ENCODE peak calls at places on chromosomes 5 and 9, in four cellular contexts. One of them, this sample, is unnamed. For H3K4me1 and H3K27me3, the result is how much of the 10 kb centered on the place peaks cover.

GRCh38 chr9:19408316-19408692 is 505 bp upstream of the ACER2 start:
- DNase-seq in effector memory CD4-positive, alpha-beta T cell: no peak
- DNase-seq in H9: no peak
- DNase-seq in left ventricle myocardium inferior: peak
- DNase-seq in this sample: no peak

GRCh38 chr9:119827126-119827525 is 457.9 kb upstream of the BRINP1 start:
- DNase-seq in H9: no peak
- DNase-seq in effector memory CD4-positive, alpha-beta T cell: no peak
- DNase-seq in left ventricle myocardium inferior: no peak
- DNase-seq in this sample: no peak

GRCh38 chr5:120808606-120809005 is 344.5 kb downstream of the PRR16 start:
- DNase-seq in effector memory CD4-positive, alpha-beta T cell: no peak
- DNase-seq in left ventricle myocardium inferior: no peak
- DNase-seq in H9: no peak
- DNase-seq in this sample: no peak

GRCh38 chr5:21649969-21650368 is 1203.2 kb downstream of the CDH12 start:
- DNase-seq in effector memory CD4-positive, alpha-beta T cell: no peak
- DNase-seq in left ventricle myocardium inferior: no peak
- DNase-seq in H9: no peak
- DNase-seq in this sample: no peak

GRCh38 chr5:102815560-102816324 is 60.6 kb downstream of the PAM start:
- DNase-seq in effector memory CD4-positive, alpha-beta T cell: no peak
- DNase-seq in H9: no peak
- DNase-seq in left ventricle myocardium inferior: no peak
- DNase-seq in this sample: no peak

GRCh38 chr5:86108825-86109224 is 508.9 kb upstream of the COX7C start:
- DNase-seq in effector memory CD4-positive, alpha-beta T cell: no peak
- DNase-seq in H9: no peak
- DNase-seq in left ventricle myocardium inferior: no peak
- DNase-seq in this sample: no peak

GRCh38 chr9:14156046-14156445 is 157.9 kb downstream of the NFIB start:
- DNase-seq in H9: no peak
- DNase-seq in left ventricle myocardium inferior: no peak
- DNase-seq in effector memory CD4-positive, alpha-beta T cell: no peak
- DNase-seq in this sample: no peak

GRCh38 chr9:84652496-84653081 is 16.9 kb upstream of the NTRK2 start:
- DNase-seq in H9: no peak
- DNase-seq in effector memory CD4-positive, alpha-beta T cell: no peak
- DNase-seq in left ventricle myocardium inferior: no peak
- DNase-seq in this sample: no peak

GRCh38 chr9:10873999-10874398 is 261.2 kb upstream of the PTPRD start:
- DNase-seq in H9: no peak
- DNase-seq in left ventricle myocardium inferior: no peak
- DNase-seq in effector memory CD4-positive, alpha-beta T cell: no peak
- DNase-seq in this sample: no peak

GRCh38 chr9:133089271-133089671 is 27.5 kb downstream of the CEL start:
- DNase-seq in effector memory CD4-positive, alpha-beta T cell: no peak
- DNase-seq in H9: peak
- DNase-seq in left ventricle myocardium inferior: no peak
- DNase-seq in this sample: no peak

GRCh38 chr5:179836225-179837019 is 15.7 kb downstream of the SQSTM1 start:
- DNase-seq in left ventricle myocardium inferior: no peak
- DNase-seq in effector memory CD4-positive, alpha-beta T cell: peak
- DNase-seq in H9: no peak
- DNase-seq in this sample: no peak

GRCh38 chr5:143826909-143827514 is 15.1 kb downstream of the HMHB1 start:
- DNase-seq in H9: no peak
- DNase-seq in effector memory CD4-positive, alpha-beta T cell: no peak
- DNase-seq in left ventricle myocardium inferior: no peak
- DNase-seq in this sample: no peak

GRCh38 chr5:143833179-143833578 is 21.2 kb downstream of the HMHB1 start:
- DNase-seq in H9: no peak
- DNase-seq in left ventricle myocardium inferior: no peak
- DNase-seq in effector memory CD4-positive, alpha-beta T cell: no peak
- DNase-seq in this sample: no peak

GRCh38 chr5:143824851-143825720 is 13.1 kb downstream of the HMHB1 start:
- DNase-seq in effector memory CD4-positive, alpha-beta T cell: peak
- DNase-seq in H9: peak
- DNase-seq in left ventricle myocardium inferior: peak
- DNase-seq in this sample: peak

GRCh38 chr5:143828710-143829109 is 16.7 kb downstream of the HMHB1 start:
- DNase-seq in effector memory CD4-positive, alpha-beta T cell: no peak
- DNase-seq in H9: no peak
- DNase-seq in left ventricle myocardium inferior: no peak
- DNase-seq in this sample: no peak
- H3K4me1 ChIP-seq in effector memory CD4-positive, alpha-beta T cell: under half
- H3K4me1 ChIP-seq in H9: under half
- H3K4me1 ChIP-seq in left ventricle myocardium inferior: under half
- H3K4me1 ChIP-seq in this sample: under half

DNA sequence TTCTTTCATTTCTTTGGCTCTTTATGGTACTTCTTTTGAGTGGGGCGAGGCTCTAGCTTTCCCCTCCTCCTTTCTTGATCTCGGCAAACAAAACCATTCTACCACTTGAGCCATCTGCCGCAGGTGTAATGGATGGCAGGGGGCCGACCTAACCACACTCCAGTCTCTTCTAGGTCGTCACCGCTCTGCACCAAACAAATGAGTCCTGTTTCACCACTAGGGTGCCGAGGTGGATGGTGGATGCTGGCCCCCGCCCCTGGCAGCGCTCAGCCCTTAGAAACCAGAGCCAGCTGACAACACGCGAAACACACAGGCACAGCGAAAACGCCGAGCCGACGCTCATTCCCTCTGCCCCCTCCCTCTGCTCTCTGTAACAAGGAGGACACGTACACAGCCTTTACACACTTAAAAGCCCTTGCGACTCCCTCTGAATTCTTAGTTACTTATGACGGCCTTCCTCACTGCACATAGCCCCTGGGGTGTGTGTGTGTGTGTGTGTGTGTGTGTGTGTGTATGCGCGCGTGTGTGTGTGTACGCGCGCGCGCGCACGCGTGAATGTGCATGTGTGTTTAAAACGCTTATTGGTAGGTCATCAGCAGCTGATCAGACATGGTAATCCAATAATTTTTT is 199.4 kb downstream of the MEF2C start:
- DNase-seq in effector memory CD4-positive, alpha-beta T cell: no peak
- DNase-seq in left ventricle myocardium inferior: no peak
- DNase-seq in H9: peak
- DNase-seq in this sample: no peak
- H3K27me3 ChIP-seq in effector memory CD4-positive, alpha-beta T cell: half or more
- H3K27me3 ChIP-seq in left ventricle myocardium inferior: half or more
- H3K27me3 ChIP-seq in H9: half or more
- H3K27me3 ChIP-seq in this sample: half or more

DNA sequence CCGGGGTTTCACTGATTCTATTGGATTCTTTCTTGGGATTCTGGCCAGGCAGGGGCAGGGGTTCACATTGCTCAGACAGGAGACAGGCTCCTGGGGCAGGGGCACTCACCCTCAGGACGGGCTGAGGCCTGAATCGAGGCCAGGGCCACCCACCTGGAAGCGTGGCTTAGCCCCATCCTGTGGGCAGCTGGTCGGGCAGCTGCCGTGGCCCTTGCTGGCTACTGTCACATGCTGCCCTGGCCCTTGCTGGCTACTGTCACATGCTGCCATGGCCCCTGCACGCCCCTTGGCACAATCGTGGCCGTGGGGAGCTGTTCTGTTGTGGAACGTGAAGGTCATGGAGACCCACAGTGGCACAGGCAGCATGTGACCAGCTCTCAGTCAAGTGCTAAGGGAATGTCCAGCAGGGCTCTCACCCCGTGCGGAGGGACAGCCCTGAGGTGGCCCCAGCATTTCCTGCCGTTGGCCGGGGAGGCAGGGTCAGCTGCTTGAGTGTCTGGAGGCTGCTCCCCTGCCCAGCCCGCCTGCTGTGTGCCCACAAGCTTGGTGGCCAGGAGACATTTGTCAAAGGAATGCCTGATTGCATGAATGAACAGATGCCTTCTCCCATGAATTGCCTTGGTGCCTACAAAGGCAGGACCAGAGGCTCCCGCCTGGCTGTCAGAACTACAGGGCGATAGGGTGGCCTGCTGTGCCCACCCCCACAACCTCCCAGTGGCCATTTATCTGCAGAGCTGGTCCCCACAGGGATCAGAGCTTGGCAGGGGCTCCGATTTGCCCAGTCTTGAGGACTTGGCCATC is 16.9 kb upstream of the TMEM250 start:
- DNase-seq in H9: no peak
- DNase-seq in left ventricle myocardium inferior: no peak
- DNase-seq in effector memory CD4-positive, alpha-beta T cell: no peak
- DNase-seq in this sample: no peak
- H3K27ac ChIP-seq in H9: no peak
- H3K27ac ChIP-seq in left ventricle myocardium inferior: no peak
- H3K27ac ChIP-seq in effector memory CD4-positive, alpha-beta T cell: no peak
- H3K27ac ChIP-seq in this sample: no peak

DNA sequence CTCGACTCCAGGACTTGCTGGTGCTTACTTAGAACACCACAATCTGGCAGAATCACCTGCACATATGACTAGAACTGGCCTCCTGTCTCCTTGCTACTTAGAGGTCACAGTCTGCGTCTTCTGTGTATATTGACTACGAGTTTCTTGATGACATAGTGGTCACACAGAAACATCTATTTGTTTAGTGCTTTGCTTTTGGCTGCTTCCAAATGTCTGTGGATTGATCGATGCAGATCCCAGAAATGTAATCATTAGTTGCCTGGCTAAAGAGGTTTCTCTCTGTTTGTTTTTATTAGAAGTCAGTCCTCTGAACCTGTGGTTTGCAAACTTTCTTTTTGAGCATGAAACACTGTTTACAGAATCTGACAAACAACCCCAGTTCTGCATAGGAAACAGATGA is 102.0 kb downstream of the LHFPL2 start:
- DNase-seq in H9: no peak
- DNase-seq in effector memory CD4-positive, alpha-beta T cell: no peak
- DNase-seq in left ventricle myocardium inferior: no peak
- DNase-seq in this sample: no peak
- H3K4me1 ChIP-seq in H9: under half
- H3K4me1 ChIP-seq in effector memory CD4-positive, alpha-beta T cell: under half
- H3K4me1 ChIP-seq in left ventricle myocardium inferior: half or more
- H3K4me1 ChIP-seq in this sample: under half

This sample was measured in RWPE2.